ENCODE peak calls at places on chromosomes 4 and X, in six cellular contexts. One of them, this sample, is unnamed.

GRCh38 chrX:104166735-104167436 is 633 bp downstream of the FAM199X start:
- DNase-seq in NCI-H1436 treated with DMSO at 0.1 percent for 48 hours: no peak
- DNase-seq in GM23248: peak; percentile 12
- DNase-seq in AML-193: no peak
- DNase-seq in NCI-H1092 treated with DMSO at 0.1 percent for 48 hours: no peak
- DNase-seq in C1 segment of cervical spinal cord: no peak
- DNase-seq in this sample: no peak

GRCh38 chr4:180932365-180933001 is 1310.7 kb upstream of the TENM3 start:
- DNase-seq in NCI-H1436 treated with DMSO at 0.1 percent for 48 hours: no peak
- DNase-seq in GM23248: no peak
- DNase-seq in AML-193: no peak
- DNase-seq in NCI-H1092 treated with DMSO at 0.1 percent for 48 hours: no peak
- DNase-seq in C1 segment of cervical spinal cord: no peak
- DNase-seq in this sample: no peak

GRCh38 chr4:41369680-41370079 is 113.0 kb downstream of the UCHL1 start:
- DNase-seq in NCI-H1436 treated with DMSO at 0.1 percent for 48 hours: no peak
- DNase-seq in GM23248: no peak
- DNase-seq in AML-193: no peak
- DNase-seq in NCI-H1092 treated with DMSO at 0.1 percent for 48 hours: no peak
- DNase-seq in C1 segment of cervical spinal cord: no peak
- DNase-seq in this sample: no peak

GRCh38 chr4:94676910-94677309 is 80.8 kb upstream of the BMPR1B start:
- DNase-seq in NCI-H1436 treated with DMSO at 0.1 percent for 48 hours: no peak
- DNase-seq in GM23248: peak; percentile 50
- DNase-seq in AML-193: no peak
- DNase-seq in NCI-H1092 treated with DMSO at 0.1 percent for 48 hours: no peak
- DNase-seq in C1 segment of cervical spinal cord: no peak
- DNase-seq in this sample: no peak

GRCh38 chr4:133921280-133922195 is 280.1 kb downstream of the PABPC4L start:
- DNase-seq in NCI-H1436 treated with DMSO at 0.1 percent for 48 hours: no peak
- DNase-seq in GM23248: peak; percentile 32
- DNase-seq in AML-193: no peak
- DNase-seq in NCI-H1092 treated with DMSO at 0.1 percent for 48 hours: no peak
- DNase-seq in C1 segment of cervical spinal cord: no peak
- DNase-seq in this sample: no peak

GRCh38 chrX:37350034-37350365 is 836 bp downstream of the PRRG1 start:
- DNase-seq in NCI-H1436 treated with DMSO at 0.1 percent for 48 hours: no peak
- DNase-seq in GM23248: peak; percentile 55
- DNase-seq in AML-193: no peak
- DNase-seq in NCI-H1092 treated with DMSO at 0.1 percent for 48 hours: no peak
- DNase-seq in C1 segment of cervical spinal cord: no peak
- DNase-seq in this sample: no peak

GRCh38 chr4:131054489-131055019 is 1958.6 kb downstream of the C4orf33 start:
- DNase-seq in NCI-H1436 treated with DMSO at 0.1 percent for 48 hours: no peak
- DNase-seq in GM23248: no peak
- DNase-seq in AML-193: no peak
- DNase-seq in NCI-H1092 treated with DMSO at 0.1 percent for 48 hours: no peak
- DNase-seq in C1 segment of cervical spinal cord: no peak
- DNase-seq in this sample: no peak

GRCh38 chr4:7352486-7352885 is 82.2 kb downstream of the PSAPL1 start:
- DNase-seq in NCI-H1436 treated with DMSO at 0.1 percent for 48 hours: no peak
- DNase-seq in GM23248: no peak
- DNase-seq in AML-193: no peak
- DNase-seq in NCI-H1092 treated with DMSO at 0.1 percent for 48 hours: peak; percentile 34
- DNase-seq in C1 segment of cervical spinal cord: no peak
- DNase-seq in this sample: no peak

GRCh38 chr4:37365888-37366287 is 121.3 kb downstream of the NWD2 start:
- DNase-seq in NCI-H1436 treated with DMSO at 0.1 percent for 48 hours: no peak
- DNase-seq in GM23248: no peak
- DNase-seq in AML-193: peak; percentile 17
- DNase-seq in NCI-H1092 treated with DMSO at 0.1 percent for 48 hours: no peak
- DNase-seq in C1 segment of cervical spinal cord: no peak
- DNase-seq in this sample: no peak

GRCh38 chr4:137685357-137685756 is 153.1 kb upstream of the PCDH18 start:
- DNase-seq in NCI-H1436 treated with DMSO at 0.1 percent for 48 hours: no peak
- DNase-seq in GM23248: peak; percentile 39
- DNase-seq in AML-193: no peak
- DNase-seq in NCI-H1092 treated with DMSO at 0.1 percent for 48 hours: no peak
- DNase-seq in C1 segment of cervical spinal cord: no peak
- DNase-seq in this sample: no peak

GRCh38 chrX:117840645-117841044 is 276.0 kb downstream of the KLHL13 start:
- DNase-seq in NCI-H1436 treated with DMSO at 0.1 percent for 48 hours: no peak
- DNase-seq in GM23248: no peak
- DNase-seq in AML-193: no peak
- DNase-seq in NCI-H1092 treated with DMSO at 0.1 percent for 48 hours: no peak
- DNase-seq in C1 segment of cervical spinal cord: no peak
- DNase-seq in this sample: no peak

GRCh38 chrX:40539214-40540142 is 41.3 kb upstream of the ATP6AP2 start:
- DNase-seq in NCI-H1436 treated with DMSO at 0.1 percent for 48 hours: no peak
- DNase-seq in GM23248: peak; percentile 84
- DNase-seq in AML-193: peak; percentile 84
- DNase-seq in NCI-H1092 treated with DMSO at 0.1 percent for 48 hours: peak; percentile 41
- DNase-seq in C1 segment of cervical spinal cord: no peak
- DNase-seq in this sample: peak; percentile 28

GRCh38 chr4:84167089-84167488 is 332.0 kb downstream of the NKX6-1 start:
- DNase-seq in NCI-H1436 treated with DMSO at 0.1 percent for 48 hours: no peak
- DNase-seq in GM23248: no peak
- DNase-seq in AML-193: no peak
- DNase-seq in NCI-H1092 treated with DMSO at 0.1 percent for 48 hours: no peak
- DNase-seq in C1 segment of cervical spinal cord: no peak
- DNase-seq in this sample: no peak

This sample was measured in memory B cell.